ENCODE peak calls at places on chromosomes 4 and X, in seven cellular contexts. W is mammary epithelial cell; Q is Right ventricle myocardium superior; X is stimulated activated CD4-positive, alpha-beta T cell treated with anti-CD3 and anti-CD28 coated beads, Interleukin-1b, Interleukin-23, amount 100 ng/mL, for 24 hours; I is omental fat pad; P is mesenchymal stem cell; Y is left lung. F is an unnamed sample.

GRCh38 chr4:186724861-186725419 is 1.3 kb upstream of the FAT1 start:
- DNase-seq in W (peak), Q (no peak), X (no peak), I (no peak), P (peak), Y (no peak), F (no peak)

GRCh38 chrX:67684136-67684535 is 140.3 kb downstream of the AR start:
- DNase-seq in W (no peak), Q (no peak), X (no peak), I (no peak), P (no peak), Y (no peak), F (no peak)

GRCh38 chr4:47913328-47913727 is 1.1 kb downstream of the NFXL1 start:
- DNase-seq in W (peak), Q (no peak), X (no peak), I (no peak), P (peak), Y (no peak), F (no peak)

GRCh38 chr4:82989567-82990429 is 20.8 kb downstream of the LIN54 start:
- DNase-seq in W (no peak), Q (no peak), X (no peak), I (no peak), P (peak), Y (no peak), F (no peak)

GRCh38 chr4:107213410-107213809 is 177.3 kb upstream of the DKK2 start:
- DNase-seq in W (no peak), Q (no peak), X (no peak), I (no peak), P (no peak), Y (no peak), F (no peak)

GRCh38 chr4:1797861-1798529 is 4.9 kb downstream of the FGFR3 start:
- DNase-seq in W (no peak), Q (no peak), X (no peak), I (no peak), P (no peak), Y (no peak), F (no peak)

GRCh38 chrX:21657318-21658151 is 595 bp downstream of the KLHL34 start:
- DNase-seq in W (no peak), Q (peak), X (no peak), I (no peak), P (no peak), Y (no peak), F (no peak)

GRCh38 chr4:110211007-110211769 is 12.8 kb upstream of the ELOVL6 start:
- DNase-seq in W (peak), Q (no peak), X (no peak), I (no peak), P (peak), Y (no peak), F (no peak)

GRCh38 chr4:10762541-10762940 is 78.0 kb upstream of the CLNK start:
- DNase-seq in W (no peak), Q (no peak), X (no peak), I (no peak), P (peak), Y (no peak), F (no peak)

F was measured in activated T-helper 2 cell treated with anti-CD3 and anti-CD28 coated beads, Interferon-gamma antibody, Interleukin-2, Interleukin-4, amounts not matched to agents 10 μg/mL and 5 μg/mL and 100 μg/mL, durations not matched to agents 14 hours and 24 hours and 36 hours.